ENCODE peak calls at places on chromosomes 2 and 18, in eight cellular contexts. J is right lobe of liver; T is GM23338; W is CD8-positive, alpha-beta T cell; F is uterus; L is suprapubic skin; X is left ventricle myocardium inferior; P is mammary epithelial cell. O is an unnamed sample.

GRCh38 chr2:131322209-131322608 is 41.8 kb downstream of the RAB6D start:
- DNase-seq in T (no peak), P (no peak), X (no peak), W (no peak), L (no peak), F (no peak), J (no peak), O (no peak)

GRCh38 chr18:36179562-36180334 is 7.5 kb upstream of the MOCOS start:
- DNase-seq in L (no peak), X (peak; percentile 77), W (no peak), P (no peak), J (peak; percentile 73), F (peak; percentile 84), T (no peak), O (no peak)

GRCh38 chr2:30666307-30666874 is 140.9 kb downstream of the CAPN13 start:
- DNase-seq in X (no peak), L (no peak), P (peak; percentile 94), F (peak; percentile 37), T (peak; percentile 40), J (no peak), W (no peak), O (no peak)

GRCh38 chr2:10764896-10765295 is 43.5 kb downstream of the ATP6V1C2 start:
- DNase-seq in X (no peak), L (no peak), P (no peak), W (no peak), T (no peak), F (no peak), J (no peak), O (no peak)

GRCh38 chr2:102020596-102021170 is 28.9 kb downstream of the IL1R2 start:
- DNase-seq in W (peak; percentile 75), X (peak; percentile 89), L (peak; percentile 94), T (peak; percentile 90), J (peak; percentile 87), P (peak; percentile 71), F (peak; percentile 92), O (peak; percentile 88)

GRCh38 chr18:12324991-12325725 is 17.1 kb downstream of the TUBB6 start:
- DNase-seq in P (no peak), T (no peak), L (peak; percentile 62), W (no peak), F (no peak), X (no peak), J (no peak), O (no peak)

GRCh38 chr2:10534514-10535250 is 86.6 kb upstream of the ODC1 start:
- DNase-seq in W (no peak), F (no peak), X (no peak), L (peak; percentile 38), J (no peak), T (no peak), P (no peak), O (no peak)

GRCh38 chr2:9336534-9337354 is 86.6 kb downstream of the ITGB1BP1 start:
- DNase-seq in X (no peak), T (no peak), J (peak; percentile 84), L (no peak), F (peak; percentile 61), P (peak; percentile 90), W (no peak), O (no peak)

GRCh38 chr18:64097497-64097896 is 51.4 kb downstream of the LINC00305 start:
- DNase-seq in L (no peak), W (no peak), F (no peak), P (no peak), X (no peak), J (no peak), T (no peak), O (no peak)

GRCh38 chr2:120868366-120868765 is 132.7 kb downstream of the GLI2 start:
- DNase-seq in P (no peak), L (no peak), T (no peak), J (no peak), X (no peak), W (no peak), F (no peak), O (no peak)

GRCh38 chr2:96499061-96499960 is 5.8 kb downstream of the NEURL3 start:
- DNase-seq in W (no peak), L (no peak), X (no peak), F (no peak), P (no peak), T (no peak), J (no peak), O (no peak)

GRCh38 chr2:235793163-235793752 is 299.4 kb downstream of the AGAP1 start:
- DNase-seq in L (no peak), W (no peak), T (peak; percentile 70), F (no peak), X (peak; percentile 29), J (no peak), P (peak; percentile 54), O (no peak)

GRCh38 chr2:235371018-235371417 is 122.8 kb upstream of the AGAP1 start:
- DNase-seq in T (no peak), L (no peak), X (no peak), J (no peak), F (no peak), W (no peak), P (no peak), O (no peak)

DNA sequence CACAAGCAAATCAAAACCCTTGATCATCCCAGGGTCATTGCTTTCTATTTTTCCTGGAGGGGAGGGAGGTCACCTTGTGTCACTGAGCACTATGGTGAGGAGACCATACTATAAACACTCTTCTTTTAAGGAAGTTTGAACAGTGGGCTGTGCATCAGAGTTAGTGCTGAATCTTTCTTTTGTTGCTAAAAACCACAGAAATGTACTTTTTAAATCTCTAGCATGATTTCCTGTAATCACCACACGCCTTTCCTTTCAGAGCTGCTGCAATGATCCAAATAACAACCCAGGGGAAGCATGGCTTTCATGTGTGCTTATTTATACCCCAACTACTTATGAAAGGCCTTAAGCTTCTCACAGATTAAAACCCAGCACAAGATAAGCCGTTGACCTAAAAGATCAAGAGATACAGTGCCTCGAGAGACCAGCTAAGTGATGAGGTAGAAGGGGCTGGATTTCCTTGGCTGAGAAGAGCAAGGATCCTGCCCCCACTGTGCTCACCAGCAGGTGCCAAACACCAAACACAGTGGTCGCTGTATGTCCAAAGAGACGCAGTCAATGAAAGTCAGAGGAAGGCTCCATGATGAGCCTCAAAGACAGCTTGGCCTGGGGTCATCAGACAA is 34.7 kb downstream of the TRABD2A start:
- DNase-seq in T (no peak), X (no peak), L (no peak), F (no peak), J (no peak), W (peak; percentile 65), P (no peak), O (no peak)
- H3K27me3 ChIP-seq in T (no peaks in the 10 kb centered on the region), X (no peaks in the 10 kb centered on the region), L (no peaks in the 10 kb centered on the region), F (no peaks in the 10 kb centered on the region), J (no peaks in the 10 kb centered on the region), W (no peaks in the 10 kb centered on the region), P (no peaks in the 10 kb centered on the region), O (no peaks in the 10 kb centered on the region)

DNA sequence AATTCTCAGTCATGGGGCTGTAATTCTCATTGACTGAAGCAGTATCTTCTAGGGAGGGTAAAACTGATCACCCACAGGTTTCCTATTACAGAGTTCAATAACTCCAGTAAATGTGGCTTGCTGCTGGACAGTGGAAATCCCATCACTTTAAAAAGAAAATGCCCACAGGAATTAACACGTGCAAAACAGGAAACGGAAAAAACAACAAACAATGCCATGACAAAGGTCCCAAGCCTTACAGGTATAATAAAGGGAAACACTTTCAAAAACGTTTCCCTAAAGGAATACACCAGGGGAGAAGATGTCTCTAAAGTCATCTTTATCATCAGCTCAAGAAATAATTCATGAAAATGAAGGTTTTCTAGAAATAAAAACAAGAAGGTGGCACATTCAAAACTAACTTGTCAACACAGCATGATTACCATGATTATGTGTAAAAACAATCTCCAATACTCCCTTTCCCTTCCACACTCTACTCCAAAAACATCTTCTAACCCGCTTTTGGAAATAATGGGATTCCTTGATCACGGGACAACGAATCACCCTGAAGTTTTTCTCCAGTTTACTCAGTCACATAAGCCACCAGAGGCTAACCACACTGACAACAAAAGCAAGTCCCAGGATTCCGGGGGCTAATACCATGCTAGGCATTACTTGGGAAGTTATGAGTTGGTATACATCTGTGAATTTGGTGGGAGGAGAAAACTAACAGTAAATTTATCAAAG is 167.9 kb downstream of the TCF4 start:
- DNase-seq in J (no peak), P (no peak), W (no peak), T (no peak), L (no peak), F (no peak), X (no peak), O (no peak)
- H3K4me3 ChIP-seq in J (no peak overlapping the region), P (no peak overlapping the region), W (no peak overlapping the region), T (peak overlapping the region; percentile 17), L (peak overlapping the region; percentile 50), F (peak overlapping the region; percentile 6), X (peak overlapping the region; percentile 61), O (no peak overlapping the region)

DNA sequence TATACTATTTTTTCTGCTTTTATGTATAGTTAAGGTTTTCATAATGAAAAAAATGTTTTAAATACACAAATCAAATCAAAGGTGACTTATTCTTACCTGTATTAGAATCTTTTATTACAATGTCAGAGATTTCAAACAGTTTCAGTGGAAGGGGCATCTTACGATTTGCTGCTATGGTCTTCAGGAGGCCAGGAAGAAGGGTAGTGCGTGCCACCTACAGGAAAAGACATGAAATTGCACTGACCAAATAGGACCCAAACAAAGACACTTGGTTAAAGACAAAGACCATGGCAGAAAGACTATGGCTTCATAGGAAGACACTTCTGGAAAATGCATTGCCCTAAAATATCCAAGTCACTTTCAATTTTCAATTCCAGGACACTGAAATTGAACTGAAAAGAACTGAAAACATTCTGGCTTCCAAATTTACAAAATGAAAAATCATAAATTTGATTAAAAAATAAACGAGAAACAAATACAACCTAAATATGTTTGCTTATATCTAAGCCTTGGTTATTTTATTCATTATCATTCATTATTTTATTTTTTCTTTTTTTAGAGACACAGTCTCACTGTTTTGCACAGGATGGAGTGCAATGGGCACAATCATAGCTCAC is 42.1 kb downstream of the FARSB start:
- DNase-seq in X (no peak), J (no peak), F (no peak), T (peak; percentile 76), L (no peak), P (peak; percentile 14), W (no peak), O (no peak)
- TF ChIP-seq CTCF in X (peak; percentile 81), J (peak; percentile 59), F (peak; percentile 66), T (peak; percentile 76), L (peak; percentile 19), P (peak; percentile 72), W (peak; percentile 63), O (peak; percentile 88)

GRCh38 chr2:14631676-14632075 is 841 bp upstream of the LRATD1 start:
- DNase-seq in T (no peak), L (no peak), X (no peak), W (no peak), P (no peak), F (no peak), J (no peak), O (no peak)
- H3K27me3 ChIP-seq in T (peaks cover 71% of the 10 kb centered on the region), L (peaks cover 20% of the 10 kb centered on the region), X (peaks cover 92% of the 10 kb centered on the region), W (no peaks in the 10 kb centered on the region), P (no peaks in the 10 kb centered on the region), F (no peaks in the 10 kb centered on the region), J (no peaks in the 10 kb centered on the region), O (peaks cover 15% of the 10 kb centered on the region)

GRCh38 chr2:218582085-218582484 is 13.4 kb downstream of the CNOT9 start:
- DNase-seq in X (no peak), W (no peak), J (no peak), L (no peak), T (no peak), F (no peak), P (peak; percentile 71), O (no peak)

GRCh38 chr2:218583983-218584850 is 15.6 kb downstream of the CNOT9 start:
- DNase-seq in F (no peak), T (peak; percentile 25), W (no peak), X (no peak), J (no peak), L (no peak), P (no peak), O (no peak)

GRCh38 chr2:218585541-218585940 is 16.9 kb downstream of the CNOT9 start:
- DNase-seq in J (no peak), P (no peak), T (no peak), W (no peak), X (no peak), L (no peak), F (no peak), O (no peak)
- H3K4me3 ChIP-seq in J (no peak overlapping the region), P (no peak overlapping the region), T (no peak overlapping the region), W (no peak overlapping the region), X (no peak overlapping the region), L (no peak overlapping the region), F (no peak overlapping the region), O (no peak overlapping the region)

O was measured in Caco-2.